ENCODE peak calls at places on chromosomes 16 and 17, in four cellular contexts. One of them, this sample, is unnamed.

GRCh38 chr17:57257911-57258885 is 1.9 kb downstream of the MSI2 start:
- DNase-seq in RKO: peak; percentile 33
- DNase-seq in fibroblast of mammary gland: no peak
- DNase-seq in activated naive CD4-positive, alpha-beta T cell treated with anti-CD3 and anti-CD28 coated beads for 36 hours: no peak
- DNase-seq in this sample: no peak

GRCh38 chr17:28170771-28171170 is 128.3 kb downstream of the NLK start:
- DNase-seq in fibroblast of mammary gland: no peak
- DNase-seq in activated naive CD4-positive, alpha-beta T cell treated with anti-CD3 and anti-CD28 coated beads for 36 hours: no peak
- DNase-seq in RKO: no peak
- DNase-seq in this sample: no peak

GRCh38 chr16:2095315-2095853 is 40.3 kb downstream of the PKD1 start:
- DNase-seq in RKO: peak; percentile 36
- DNase-seq in activated naive CD4-positive, alpha-beta T cell treated with anti-CD3 and anti-CD28 coated beads for 36 hours: no peak
- DNase-seq in fibroblast of mammary gland: peak; percentile 59
- DNase-seq in this sample: peak; percentile 47

GRCh38 chr17:81044764-81045589 is 10.0 kb downstream of the BAIAP2 start:
- DNase-seq in fibroblast of mammary gland: peak; percentile 60
- DNase-seq in RKO: no peak
- DNase-seq in activated naive CD4-positive, alpha-beta T cell treated with anti-CD3 and anti-CD28 coated beads for 36 hours: no peak
- DNase-seq in this sample: peak; percentile 79

GRCh38 chr16:86625821-86626220 is 47.5 kb downstream of the FOXL1 start:
- DNase-seq in activated naive CD4-positive, alpha-beta T cell treated with anti-CD3 and anti-CD28 coated beads for 36 hours: no peak
- DNase-seq in RKO: no peak
- DNase-seq in fibroblast of mammary gland: no peak
- DNase-seq in this sample: no peak

GRCh38 chr17:82593590-82594087 is 54.6 kb downstream of the WDR45B start:
- DNase-seq in RKO: no peak
- DNase-seq in fibroblast of mammary gland: peak; percentile 43
- DNase-seq in activated naive CD4-positive, alpha-beta T cell treated with anti-CD3 and anti-CD28 coated beads for 36 hours: no peak
- DNase-seq in this sample: no peak

GRCh38 chr17:28071179-28071578 is 28.7 kb downstream of the NLK start:
- DNase-seq in fibroblast of mammary gland: no peak
- DNase-seq in RKO: no peak
- DNase-seq in activated naive CD4-positive, alpha-beta T cell treated with anti-CD3 and anti-CD28 coated beads for 36 hours: no peak
- DNase-seq in this sample: no peak

GRCh38 chr16:56145369-56145768 is 45.9 kb upstream of the GNAO1 start:
- DNase-seq in fibroblast of mammary gland: no peak
- DNase-seq in activated naive CD4-positive, alpha-beta T cell treated with anti-CD3 and anti-CD28 coated beads for 36 hours: no peak
- DNase-seq in RKO: no peak
- DNase-seq in this sample: no peak

GRCh38 chr17:6711681-6712057 is 1.5 kb downstream of the SLC13A5 start:
- DNase-seq in RKO: no peak
- DNase-seq in activated naive CD4-positive, alpha-beta T cell treated with anti-CD3 and anti-CD28 coated beads for 36 hours: no peak
- DNase-seq in fibroblast of mammary gland: no peak
- DNase-seq in this sample: no peak

GRCh38 chr16:70152578-70153302 is 20.8 kb upstream of the CLEC18C start:
- DNase-seq in activated naive CD4-positive, alpha-beta T cell treated with anti-CD3 and anti-CD28 coated beads for 36 hours: no peak
- DNase-seq in RKO: no peak
- DNase-seq in fibroblast of mammary gland: no peak
- DNase-seq in this sample: no peak

GRCh38 chr17:57949649-57950048 is 5.6 kb downstream of the CUEDC1 start:
- DNase-seq in fibroblast of mammary gland: no peak
- DNase-seq in activated naive CD4-positive, alpha-beta T cell treated with anti-CD3 and anti-CD28 coated beads for 36 hours: no peak
- DNase-seq in RKO: no peak
- DNase-seq in this sample: no peak

GRCh38 chr16:47925811-47926460 is 229.9 kb downstream of the ABCC12 start:
- DNase-seq in RKO: peak; percentile 18
- DNase-seq in fibroblast of mammary gland: no peak
- DNase-seq in activated naive CD4-positive, alpha-beta T cell treated with anti-CD3 and anti-CD28 coated beads for 36 hours: no peak
- DNase-seq in this sample: peak; percentile 28

GRCh38 chr17:47694018-47694817 is at the start of gene TBKBP1:
- DNase-seq in fibroblast of mammary gland: no peak
- DNase-seq in activated naive CD4-positive, alpha-beta T cell treated with anti-CD3 and anti-CD28 coated beads for 36 hours: peak; percentile 61
- DNase-seq in RKO: peak; percentile 33
- DNase-seq in this sample: peak; percentile 38

GRCh38 chr17:71431146-71431545 is 689.7 kb upstream of the SOX9 start:
- DNase-seq in fibroblast of mammary gland: no peak
- DNase-seq in activated naive CD4-positive, alpha-beta T cell treated with anti-CD3 and anti-CD28 coated beads for 36 hours: no peak
- DNase-seq in RKO: no peak
- DNase-seq in this sample: no peak

GRCh38 chr17:40526668-40527067 is 25.2 kb upstream of the TNS4 start:
- DNase-seq in activated naive CD4-positive, alpha-beta T cell treated with anti-CD3 and anti-CD28 coated beads for 36 hours: peak; percentile 5
- DNase-seq in fibroblast of mammary gland: peak; percentile 77
- DNase-seq in RKO: no peak
- DNase-seq in this sample: no peak

GRCh38 chr17:63840591-63841349 is 1.7 kb downstream of the SMARCD2 start:
- DNase-seq in RKO: no peak
- DNase-seq in activated naive CD4-positive, alpha-beta T cell treated with anti-CD3 and anti-CD28 coated beads for 36 hours: no peak
- DNase-seq in fibroblast of mammary gland: peak; percentile 41
- DNase-seq in this sample: peak; percentile 8

GRCh38 chr17:80649672-80650338 is 105.2 kb downstream of the RPTOR start:
- DNase-seq in activated naive CD4-positive, alpha-beta T cell treated with anti-CD3 and anti-CD28 coated beads for 36 hours: peak; percentile 91
- DNase-seq in RKO: peak; percentile 67
- DNase-seq in fibroblast of mammary gland: peak; percentile 97
- DNase-seq in this sample: peak; percentile 92

This sample was measured in IMR-90.